ENCODE peak calls at places on chromosomes 13 and 19, in nine cellular contexts. U, P, G, W, I, C, M, V and S are unnamed samples.

GRCh38 chr13:86318424-86318823 is 519.2 kb upstream of the SLITRK6 start:
- DNase-seq in P (no peak), U (no peak), I (no peak), C (no peak), V (no peak), W (no peak), G (no peak), M (no peak), S (no peak)

GRCh38 chr19:10677796-10678195 is 23.4 kb upstream of the QTRT1 start:
- DNase-seq in I (no peak), M (no peak), U (no peak), W (no peak), V (no peak), C (no peak), P (no peak), G (no peak), S (no peak)

GRCh38 chr19:14418743-14419037 is 451 bp downstream of the DDX39A start:
- DNase-seq in M (no peak), C (no peak), U (no peak), W (no peak), I (no peak), P (no peak), V (no peak), G (no peak), S (no peak)

GRCh38 chr13:51996660-51997059 is 14.6 kb downstream of the ATP7B start:
- DNase-seq in I (no peak), G (no peak), P (no peak), W (no peak), U (no peak), C (no peak), V (no peak), M (no peak), S (no peak)

GRCh38 chr13:112579310-112579843 is 8.6 kb downstream of the TUBGCP3 start:
- DNase-seq in U (no peak), G (no peak), I (no peak), V (no peak), W (no peak), M (no peak), C (no peak), P (no peak), S (no peak)

GRCh38 chr13:114067886-114068722 is 64.3 kb downstream of the RASA3 start:
- DNase-seq in P (no peak), M (no peak), W (no peak), V (peak), U (no peak), G (no peak), I (peak), C (peak), S (no peak)

GRCh38 chr13:42398542-42398941 is 126.6 kb downstream of the AKAP11 start:
- DNase-seq in V (no peak), G (peak), W (no peak), I (no peak), C (no peak), M (no peak), P (no peak), U (no peak), S (no peak)

GRCh38 chr13:57787058-57787791 is 155.7 kb downstream of the PCDH17 start:
- DNase-seq in W (no peak), I (no peak), G (no peak), P (no peak), C (no peak), U (no peak), M (no peak), V (no peak), S (no peak)

GRCh38 chr19:9342610-9343304 is 18.8 kb downstream of the ZNF559 start:
- DNase-seq in V (no peak), U (no peak), I (no peak), C (no peak), P (no peak), G (no peak), M (no peak), W (no peak), S (no peak)

GRCh38 chr13:51066091-51066831 is 44.8 kb downstream of the C13orf42 start:
- DNase-seq in G (peak), C (no peak), M (no peak), V (no peak), P (no peak), I (no peak), W (no peak), U (no peak), S (no peak)

GRCh38 chr19:42362342-42362741 is 27.8 kb downstream of the CNFN start:
- DNase-seq in M (no peak), C (no peak), I (no peak), W (no peak), V (no peak), G (no peak), U (no peak), P (no peak), S (no peak)

GRCh38 chr13:100130092-100130491 is 41.2 kb downstream of the PCCA start:
- DNase-seq in W (no peak), U (no peak), I (no peak), V (no peak), C (no peak), M (peak), G (no peak), P (no peak), S (no peak)

GRCh38 chr19:40717880-40718773 is 1.2 kb downstream of the ITPKC start:
- DNase-seq in V (peak), G (peak), W (no peak), P (no peak), C (no peak), M (peak), U (no peak), I (no peak), S (no peak)

GRCh38 chr13:31096624-31097302 is 64.9 kb downstream of the HSPH1 start:
- DNase-seq in U (no peak), V (peak), G (no peak), P (no peak), I (no peak), C (no peak), M (no peak), W (no peak), S (no peak)

GRCh38 chr13:29918845-29919244 is 68.4 kb upstream of the UBL3 start:
- DNase-seq in I (no peak), M (peak), V (no peak), W (no peak), G (peak), P (no peak), C (no peak), U (no peak), S (no peak)